ENCODE peak calls at places on chromosomes 13 and 19, in five cellular contexts. I is tibial nerve, C is hepatocyte, O is breast epithelium, M is ovary. F is an unnamed sample. For H3K4me1, the result is how much of the 10 kb centered on the place peaks cover.

GRCh38 chr13:53605306-53605705 is 576.7 kb downstream of the OLFM4 start:
- DNase-seq in M (no peak), C (no peak), O (no peak), I (no peak), F (no peak)

GRCh38 chr13:41017153-41017552 is 2.0 kb downstream of the ELF1 start:
- DNase-seq in O (no peak), I (no peak), C (peak), M (no peak), F (no peak)

GRCh38 chr19:2282062-2282861 is at the start of gene PEAK3:
- DNase-seq in O (no peak), I (peak), M (no peak), C (no peak), F (peak)

GRCh38 chr19:49861127-49861526 is 6.2 kb downstream of the PNKP start:
- DNase-seq in M (peak), I (peak), O (no peak), C (peak), F (no peak)

GRCh38 chr13:101552797-101553196 is 100.3 kb downstream of the ITGBL1 start:
- DNase-seq in C (no peak), I (no peak), O (no peak), M (no peak), F (no peak)

GRCh38 chr13:48708764-48709163 is 55.0 kb downstream of the CYSLTR2 start:
- DNase-seq in I (no peak), M (no peak), O (no peak), C (no peak), F (no peak)

GRCh38 chr19:4694211-4694987 is 24.3 kb upstream of the MYDGF start:
- DNase-seq in I (no peak), C (no peak), M (no peak), O (peak), F (no peak)

GRCh38 chr13:100650321-100650720 is 24.3 kb downstream of the TMTC4 start:
- DNase-seq in O (no peak), C (no peak), I (no peak), M (no peak), F (no peak)

GRCh38 chr19:19464339-19465098 is 50.8 kb downstream of the TSSK6 start:
- DNase-seq in M (peak), C (peak), O (no peak), I (no peak), F (no peak)

GRCh38 chr19:20964798-20965197 is 41.7 kb downstream of the ZNF85 start:
- DNase-seq in C (no peak), M (no peak), I (no peak), O (no peak), F (no peak)

GRCh38 chr19:35166100-35167063 is 11.8 kb downstream of the FXYD5 start:
- DNase-seq in I (no peak), C (no peak), M (no peak), O (no peak), F (no peak)

GRCh38 chr13:39498471-39499114 is 104.4 kb downstream of the LHFPL6 start:
- DNase-seq in I (no peak), C (no peak), M (no peak), O (no peak), F (no peak)

GRCh38 chr19:1651061-1651547 is 1.3 kb downstream of the TCF3 start:
- DNase-seq in M (peak), I (no peak), C (peak), O (no peak), F (no peak)

GRCh38 chr13:78317030-78317429 is 286.3 kb downstream of the POU4F1 start:
- DNase-seq in C (peak), I (no peak), O (no peak), M (no peak), F (no peak)

GRCh38 chr13:106178816-106179215 is 356.6 kb downstream of the EFNB2 start:
- DNase-seq in O (no peak), I (no peak), M (no peak), C (no peak), F (no peak)

GRCh38 chr13:66689037-66689619 is 541.0 kb downstream of the PCDH9 start:
- DNase-seq in M (no peak), I (no peak), O (no peak), C (no peak), F (no peak)

GRCh38 chr19:39498262-39499081 is at the start of gene DLL3:
- DNase-seq in O (no peak), M (no peak), I (no peak), C (peak), F (no peak)

GRCh38 chr13:59437902-59438301 is 725.8 kb downstream of the DIAPH3 start:
- DNase-seq in C (no peak), M (no peak), I (no peak), O (no peak), F (no peak)

GRCh38 chr19:30870861-30871260 is 478.4 kb downstream of the TSHZ3 start:
- DNase-seq in O (no peak), I (no peak), C (peak), M (peak), F (no peak)

GRCh38 chr13:106532111-106532929 is 3.1 kb downstream of the EFNB2 start:
- DNase-seq in I (no peak), C (peak), O (no peak), M (no peak), F (no peak)

GRCh38 chr13:28654276-28654675 is 4.7 kb upstream of the POMP start:
- DNase-seq in I (no peak), C (no peak), O (no peak), M (no peak), F (no peak)

GRCh38 chr19:44728178-44728577 is 20.3 kb upstream of the BCL3 start:
- DNase-seq in I (no peak), O (no peak), C (no peak), M (no peak), F (no peak)

GRCh38 chr13:24274452-24274971 is 34.9 kb upstream of the C1QTNF9 start:
- DNase-seq in M (peak), O (no peak), I (no peak), C (no peak), F (no peak)

GRCh38 chr19:50739132-50739746 is 16.1 kb downstream of the CLEC11A start:
- DNase-seq in O (no peak), C (no peak), M (no peak), I (no peak), F (no peak)

GRCh38 chr13:25375727-25376358 is 4.1 kb downstream of the ATP8A2 start:
- DNase-seq in M (no peak), I (no peak), C (peak), O (no peak), F (no peak)

GRCh38 chr13:28503182-28503980 is 8.5 kb upstream of the FLT1 start:
- DNase-seq in I (no peak), C (no peak), M (no peak), O (no peak), F (no peak)

GRCh38 chr19:31334101-31334848 is 15.0 kb downstream of the TSHZ3 start:
- DNase-seq in I (no peak), C (no peak), O (no peak), M (no peak), F (no peak)

GRCh38 chr13:50129923-50130685 is 114.9 kb downstream of the KCNRG start:
- DNase-seq in I (peak), C (peak), M (peak), O (no peak), F (peak)

GRCh38 chr19:36916991-36917390 is 859 bp downstream of the ZNF568 start:
- DNase-seq in C (no peak), I (no peak), O (no peak), M (no peak), F (no peak)

GRCh38 chr19:6521718-6522646 is 8.8 kb upstream of the TNFSF9 start:
- DNase-seq in M (no peak), O (no peak), C (no peak), I (no peak), F (no peak)

GRCh38 chr13:34913040-34913439 is 29.0 kb upstream of the NBEA start:
- DNase-seq in M (no peak), I (no peak), C (peak), O (no peak), F (no peak)

GRCh38 chr13:33543631-33544030 is 258.1 kb upstream of the STARD13 start:
- DNase-seq in O (no peak), I (no peak), M (no peak), C (peak), F (no peak)

GRCh38 chr13:55345197-55345596 is 1795.5 kb upstream of the PRR20A start:
- DNase-seq in I (no peak), C (no peak), M (no peak), O (no peak), F (no peak)

GRCh38 chr19:5120833-5121232 is 151.9 kb downstream of the KDM4B start:
- DNase-seq in M (no peak), C (no peak), O (no peak), I (no peak), F (no peak)

GRCh38 chr19:17289489-17289888 is 7.8 kb downstream of the ANKLE1 start:
- DNase-seq in O (no peak), M (peak), I (no peak), C (peak), F (no peak)

GRCh38 chr13:107842562-107843180 is 372.7 kb downstream of the LIG4 start:
- DNase-seq in O (no peak), C (no peak), I (no peak), M (no peak), F (no peak)

GRCh38 chr19:49591731-49592485 is 926 bp downstream of the PRR12 start:
- DNase-seq in C (peak), I (no peak), O (no peak), M (peak), F (no peak)

GRCh38 chr13:29730253-29730652 is 120.2 kb downstream of the UBL3 start:
- DNase-seq in M (no peak), I (no peak), O (no peak), C (no peak), F (no peak)
- TF ChIP-seq CTCF in M (no peak), I (no peak), O (no peak), C (no peak), F (no peak)

GRCh38 chr19:16095071-16095571 is 16.6 kb upstream of the RAB8A start:
- DNase-seq in O (no peak), C (no peak), M (no peak), I (no peak), F (peak)
- H3K27ac ChIP-seq in O (peak), C (peak), M (no peak), I (peak), F (peak)

GRCh38 chr13:46617382-46617781 is 64.4 kb downstream of the LRCH1 start:
- DNase-seq in C (no peak), I (no peak), O (no peak), M (no peak), F (no peak)

GRCh38 chr13:46621133-46621532 is 68.2 kb downstream of the LRCH1 start:
- DNase-seq in O (no peak), M (no peak), C (no peak), I (no peak), F (no peak)

GRCh38 chr13:46617885-46618284 is 64.9 kb downstream of the LRCH1 start:
- DNase-seq in C (no peak), O (no peak), M (no peak), I (no peak), F (no peak)

GRCh38 chr13:46622013-46622917 is 69.3 kb downstream of the LRCH1 start:
- DNase-seq in C (no peak), M (no peak), I (no peak), O (no peak), F (no peak)

GRCh38 chr13:46620029-46620428 is 67.1 kb downstream of the LRCH1 start:
- DNase-seq in C (no peak), I (no peak), M (no peak), O (no peak), F (no peak)
- H3K4me1 ChIP-seq in C (half or more), I (under half), M (under half), O (under half), F (under half)

GRCh38 chr13:113723400-113724015 is 35.5 kb upstream of the TMEM255B start:
- DNase-seq in C (no peak), O (no peak), I (no peak), M (no peak), F (no peak)

GRCh38 chr13:113722921-113723320 is 36.1 kb upstream of the TMEM255B start:
- DNase-seq in O (no peak), I (no peak), C (no peak), M (no peak), F (no peak)

GRCh38 chr13:113726961-113727411 is 32.0 kb upstream of the TMEM255B start:
- DNase-seq in I (no peak), O (no peak), C (no peak), M (no peak), F (no peak)

GRCh38 chr13:113724016-113724758 is 34.8 kb upstream of the TMEM255B start:
- DNase-seq in I (no peak), O (no peak), C (no peak), M (no peak), F (no peak)

GRCh38 chr13:113724780-113725315 is 34.2 kb upstream of the TMEM255B start:
- DNase-seq in C (peak), I (peak), M (peak), O (peak), F (peak)
- TF ChIP-seq CTCF in C (peak), I (peak), M (peak), O (peak), F (peak)

F was measured in ascending aorta.